ENCODE peak calls at places on chromosomes 3 and 15, in ten cellular contexts. F is AG04450; U is H54; B is NT2/D1; G is cardiac muscle cell; O is pancreas; H is activated T-helper 2 cell treated with anti-CD3 and anti-CD28 coated beads, Interferon-gamma antibody, Interleukin-2, Interleukin-4, amounts not matched to agents 10 μg/mL and 5 μg/mL and 100 μg/mL, durations not matched to agents 14 hours and 24 hours and 36 hours; Y is activated T-cell treated with anti-CD3 and anti-CD28 coated beads for 1 hour; P is caudate nucleus; W is kidney tubule cell. E is an unnamed sample.

GRCh38 chr3:111797035-111797717 is 61.9 kb upstream of the PHLDB2 start:
- DNase-seq in F (no peak), U (no peak), B (no peak), G (no peak), O (no peak), H (no peak), Y (no peak), P (no peak), W (no peak), E (no peak)

GRCh38 chr15:58274885-58275284 is 136.7 kb downstream of the AQP9 start:
- DNase-seq in F (no peak), U (no peak), B (no peak), G (no peak), O (no peak), H (no peak), Y (no peak), P (no peak), W (no peak), E (no peak)

GRCh38 chr15:69591905-69592508 is 139.4 kb downstream of the RPLP1 start:
- DNase-seq in F (no peak), U (no peak), B (no peak), G (no peak), O (no peak), H (no peak), Y (no peak), P (no peak), W (peak), E (no peak)

GRCh38 chr15:79970921-79971434 is at the start of gene BCL2A1:
- DNase-seq in F (peak), U (peak), B (no peak), G (no peak), O (no peak), H (peak), Y (peak), P (no peak), W (peak), E (peak)

GRCh38 chr3:127485396-127486170 is 105.0 kb downstream of the TPRA1 start:
- DNase-seq in F (no peak), U (no peak), B (no peak), G (no peak), O (no peak), H (no peak), Y (no peak), P (no peak), W (no peak), E (no peak)

GRCh38 chr15:100438570-100438969 is 90.2 kb downstream of the CERS3 start:
- DNase-seq in F (no peak), U (no peak), B (no peak), G (peak), O (peak), H (no peak), Y (peak), P (no peak), W (peak), E (peak)

GRCh38 chr3:47781326-47781684 is 388 bp downstream of the SMARCC1 start:
- DNase-seq in F (no peak), U (peak), B (no peak), G (peak), O (peak), H (peak), Y (peak), P (peak), W (no peak), E (no peak)

GRCh38 chr15:85125056-85125661 is 143.5 kb downstream of the PDE8A start:
- DNase-seq in F (no peak), U (peak), B (peak), G (no peak), O (no peak), H (no peak), Y (no peak), P (no peak), W (peak), E (peak)

GRCh38 chr3:140290105-140290504 is 355.1 kb downstream of the CLSTN2 start:
- DNase-seq in F (no peak), U (no peak), B (no peak), G (no peak), O (no peak), H (no peak), Y (no peak), P (no peak), W (peak), E (no peak)

GRCh38 chr15:75366163-75366562 is 2.2 kb downstream of the MAN2C1 start:
- DNase-seq in F (no peak), U (no peak), B (no peak), G (no peak), O (no peak), H (no peak), Y (no peak), P (no peak), W (peak), E (no peak)

GRCh38 chr15:85725019-85725418 is 69.7 kb downstream of the KLHL25 start:
- DNase-seq in F (no peak), U (no peak), B (no peak), G (no peak), O (no peak), H (no peak), Y (no peak), P (no peak), W (no peak), E (peak)

GRCh38 chr3:37660782-37661181 is 200.9 kb upstream of the CTDSPL start:
- DNase-seq in F (no peak), U (no peak), B (no peak), G (no peak), O (no peak), H (no peak), Y (no peak), P (no peak), W (peak), E (no peak)

GRCh38 chr3:122149228-122149627 is 34.2 kb upstream of the CASR start:
- DNase-seq in F (no peak), U (no peak), B (no peak), G (no peak), O (no peak), H (no peak), Y (no peak), P (no peak), W (no peak), E (no peak)

GRCh38 chr15:32098033-32098432 is 67.7 kb downstream of the CHRNA7 start:
- DNase-seq in F (no peak), U (no peak), B (no peak), G (no peak), O (no peak), H (no peak), Y (no peak), P (no peak), W (no peak), E (no peak)

GRCh38 chr3:27758083-27758482 is 36.0 kb upstream of the EOMES start:
- DNase-seq in F (peak), U (peak), B (no peak), G (no peak), O (no peak), H (no peak), Y (no peak), P (no peak), W (peak), E (peak)

GRCh38 chr3:192857148-192857735 is 60.4 kb downstream of the MB21D2 start:
- DNase-seq in F (no peak), U (no peak), B (no peak), G (no peak), O (no peak), H (no peak), Y (no peak), P (no peak), W (no peak), E (no peak)

GRCh38 chr15:33737687-33738606 is 230.3 kb upstream of the CHRM5 start:
- DNase-seq in F (no peak), U (peak), B (peak), G (peak), O (no peak), H (no peak), Y (peak), P (no peak), W (peak), E (no peak)

GRCh38 chr3:73729969-73730440 is 105.3 kb upstream of the PDZRN3 start:
- DNase-seq in F (no peak), U (no peak), B (no peak), G (no peak), O (no peak), H (no peak), Y (no peak), P (no peak), W (no peak), E (peak)

GRCh38 chr15:58628206-58629057 is 121.1 kb downstream of the ADAM10 start:
- DNase-seq in F (no peak), U (no peak), B (no peak), G (no peak), O (no peak), H (no peak), Y (no peak), P (no peak), W (no peak), E (no peak)

GRCh38 chr3:52452570-52453221 is 1.1 kb downstream of the TNNC1 start:
- DNase-seq in F (no peak), U (no peak), B (no peak), G (peak), O (no peak), H (no peak), Y (no peak), P (no peak), W (no peak), E (no peak)